ENCODE peak calls at places on chromosomes 3 and 15, in eight cellular contexts. H is GM12878, B is left lung, S is HFF-Myc, D is HepG2, R is progenitor cell of endocrine pancreas, E is astrocyte, O is HFFc6. I is an unnamed sample.

GRCh38 chr3:126026761-126027160 is 57.2 kb downstream of the SLC41A3 start:
- DNase-seq in S (no peak), H (no peak), E (no peak), B (no peak), O (no peak), D (no peak), R (no peak), I (no peak)

GRCh38 chr3:106428565-106428994 is 559.8 kb upstream of the CBLB start:
- DNase-seq in B (peak), E (peak), S (peak), O (peak), D (no peak), H (no peak), R (no peak), I (peak)

GRCh38 chr3:130276203-130276803 is 69.2 kb upstream of the COL6A5 start:
- DNase-seq in E (peak), H (no peak), B (no peak), D (peak), R (no peak), S (peak), O (peak), I (peak)

GRCh38 chr15:49190586-49190985 is 20.5 kb downstream of the GALK2 start:
- DNase-seq in E (no peak), D (no peak), O (no peak), R (no peak), H (no peak), B (no peak), S (no peak), I (no peak)

GRCh38 chr3:79011821-79012529 is 755.8 kb downstream of the ROBO1 start:
- DNase-seq in S (no peak), B (no peak), D (no peak), R (no peak), E (no peak), O (no peak), H (no peak), I (no peak)

GRCh38 chr3:184426691-184427141 is 46.9 kb downstream of the CHRD start:
- DNase-seq in O (no peak), D (no peak), S (no peak), B (no peak), R (no peak), E (peak), H (no peak), I (no peak)

GRCh38 chr3:187021748-187022402 is 91.5 kb downstream of the ST6GAL1 start:
- DNase-seq in E (no peak), B (no peak), R (no peak), O (no peak), D (no peak), H (peak), S (no peak), I (no peak)

GRCh38 chr3:39137435-39137936 is 15.9 kb downstream of the CSRNP1 start:
- DNase-seq in O (no peak), E (no peak), H (no peak), B (no peak), D (no peak), S (no peak), R (no peak), I (no peak)

GRCh38 chr15:90028376-90028775 is 27.3 kb downstream of the ZNF710 start:
- DNase-seq in S (no peak), B (no peak), O (no peak), R (no peak), D (no peak), H (no peak), E (no peak), I (no peak)

GRCh38 chr3:87320748-87321634 is 44.6 kb upstream of the POU1F1 start:
- DNase-seq in B (no peak), S (no peak), R (no peak), E (no peak), D (no peak), O (no peak), H (no peak), I (no peak)

GRCh38 chr3:197997936-197998335 is 37.9 kb downstream of the LMLN start:
- DNase-seq in E (no peak), B (no peak), S (no peak), R (no peak), H (no peak), O (no peak), D (no peak), I (no peak)

GRCh38 chr3:15220056-15220455 is 14.0 kb downstream of the CAPN7 start:
- DNase-seq in E (no peak), O (no peak), B (no peak), H (no peak), S (no peak), D (no peak), R (no peak), I (peak)

GRCh38 chr3:66469220-66469640 is 31.6 kb downstream of the LRIG1 start:
- DNase-seq in D (no peak), B (no peak), S (no peak), E (peak), R (no peak), H (peak), O (peak), I (peak)

GRCh38 chr3:30231277-30232141 is 374.9 kb upstream of the TGFBR2 start:
- DNase-seq in S (peak), R (no peak), D (no peak), B (no peak), H (no peak), O (peak), E (peak), I (no peak)

GRCh38 chr3:23663246-23663645 is 142.5 kb upstream of the UBE2E1 start:
- DNase-seq in S (peak), R (no peak), E (no peak), O (no peak), D (no peak), H (no peak), B (no peak), I (no peak)

GRCh38 chr15:62135532-62136134 is 29.5 kb downstream of the C2CD4B start:
- DNase-seq in B (peak), R (no peak), D (no peak), E (peak), H (no peak), O (no peak), S (peak), I (peak)

GRCh38 chr15:75346796-75347221 is at the start of gene NEIL1:
- DNase-seq in O (no peak), H (no peak), R (no peak), D (no peak), S (no peak), B (no peak), E (no peak), I (peak)

GRCh38 chr15:70156781-70157261 is 59.1 kb upstream of the TLE3 start:
- DNase-seq in O (peak), R (no peak), E (peak), S (no peak), D (no peak), B (no peak), H (no peak), I (no peak)

GRCh38 chr15:44087578-44088190 is 107.4 kb downstream of the FRMD5 start:
- DNase-seq in H (no peak), B (no peak), E (peak), O (peak), S (peak), R (no peak), D (no peak), I (peak)

GRCh38 chr3:49173116-49173791 is 1.9 kb downstream of the KLHDC8B start:
- DNase-seq in D (peak), R (no peak), O (no peak), E (no peak), S (peak), H (no peak), B (no peak), I (no peak)

GRCh38 chr15:33907326-33907725 is 61.0 kb upstream of the CHRM5 start:
- DNase-seq in S (no peak), E (no peak), B (no peak), H (no peak), D (no peak), O (no peak), R (no peak), I (no peak)

GRCh38 chr3:160921020-160921635 is 165.1 kb downstream of the PPM1L start:
- DNase-seq in O (peak), D (peak), R (no peak), E (peak), B (no peak), S (no peak), H (no peak), I (no peak)

GRCh38 chr15:71974211-71974610 is 143.7 kb downstream of the MYO9A start:
- DNase-seq in D (no peak), S (no peak), O (no peak), E (no peak), H (no peak), B (no peak), R (no peak), I (no peak)

GRCh38 chr3:125641901-125642300 is 46.6 kb upstream of the OSBPL11 start:
- DNase-seq in H (no peak), D (no peak), O (no peak), R (no peak), S (no peak), E (no peak), B (peak), I (no peak)

GRCh38 chr3:129577925-129578742 is 28.3 kb downstream of the PLXND1 start:
- DNase-seq in B (peak), H (no peak), R (no peak), S (no peak), E (no peak), D (no peak), O (no peak), I (no peak)

GRCh38 chr3:170714562-170715535 is 129.0 kb upstream of the SLC7A14 start:
- DNase-seq in H (no peak), D (no peak), R (no peak), O (peak), S (no peak), E (peak), B (no peak), I (peak)

GRCh38 chr15:70539912-70540520 is 223.3 kb downstream of the UACA start:
- DNase-seq in R (no peak), O (no peak), H (no peak), D (no peak), B (no peak), S (no peak), E (no peak), I (no peak)

GRCh38 chr3:133548090-133548489 is 25.4 kb upstream of the CDV3 start:
- DNase-seq in B (no peak), S (no peak), D (no peak), R (no peak), E (peak), O (no peak), H (no peak), I (no peak)

GRCh38 chr15:29143909-29144308 is 125.7 kb downstream of the NSMCE3 start:
- DNase-seq in D (no peak), B (no peak), R (no peak), S (peak), O (peak), E (peak), H (no peak), I (no peak)

GRCh38 chr15:82533801-82534200 is 6.5 kb downstream of the RPS17 start:
- DNase-seq in S (no peak), E (no peak), B (no peak), R (no peak), H (no peak), D (no peak), O (no peak), I (no peak)

GRCh38 chr3:154743418-154743817 is 313.4 kb upstream of the GPR149 start:
- DNase-seq in D (no peak), S (no peak), H (no peak), O (no peak), R (no peak), B (no peak), E (no peak), I (no peak)

GRCh38 chr15:56207711-56208110 is 36.0 kb downstream of the RFX7 start:
- DNase-seq in E (peak), R (no peak), H (peak), S (no peak), O (no peak), B (no peak), D (no peak), I (no peak)
- TF ChIP-seq CTCF in E (no peak), R (no peak), H (no peak), S (no peak), O (no peak), B (no peak), D (no peak), I (no peak)

GRCh38 chr15:91264651-91265351 is 164.7 kb downstream of the SV2B start:
- DNase-seq in H (no peak), S (no peak), R (no peak), D (no peak), B (no peak), O (no peak), E (no peak), I (no peak)
- TF ChIP-seq CTCF in H (no peak), S (no peak), R (no peak), D (no peak), B (no peak), O (no peak), E (no peak), I (no peak)

GRCh38 chr3:189862385-189863023 is 231.3 kb downstream of the TP63 start:
- DNase-seq in O (peak), B (no peak), H (no peak), R (no peak), D (no peak), S (no peak), E (no peak), I (no peak)

GRCh38 chr3:189863031-189863430 is 231.8 kb downstream of the TP63 start:
- DNase-seq in S (no peak), E (no peak), O (no peak), B (peak), R (no peak), D (no peak), H (no peak), I (no peak)

GRCh38 chr3:189871384-189871783 is 240.2 kb downstream of the TP63 start:
- DNase-seq in O (no peak), H (no peak), E (no peak), B (no peak), D (no peak), R (no peak), S (no peak), I (no peak)

GRCh38 chr3:189868061-189868460 is 236.9 kb downstream of the TP63 start:
- DNase-seq in S (no peak), H (no peak), R (no peak), E (no peak), B (no peak), D (no peak), O (no peak), I (no peak)
- TF ChIP-seq CTCF in S (no peak), H (no peak), R (no peak), E (no peak), B (no peak), D (no peak), O (no peak), I (no peak)

GRCh38 chr3:194333212-194333980 is 17.7 kb downstream of the CPN2 start:
- DNase-seq in O (peak), B (peak), D (peak), H (no peak), R (peak), E (peak), S (peak), I (no peak)
- TF ChIP-seq CTCF in O (peak), B (peak), D (peak), H (peak), R (peak), E (peak), S (peak), I (peak)

GRCh38 chr3:152073267-152073666 is 195.5 kb upstream of the MBNL1 start:
- DNase-seq in D (no peak), R (no peak), E (peak), S (no peak), B (no peak), O (peak), H (no peak), I (no peak)
- TF ChIP-seq CTCF in D (peak), R (no peak), E (peak), S (peak), B (no peak), O (peak), H (no peak), I (peak)

GRCh38 chr15:63504247-63504978 is at the start of gene USP3:
- DNase-seq in S (peak), O (peak), B (peak), H (no peak), D (peak), R (peak), E (peak), I (peak)

GRCh38 chr15:63506537-63507035 is 2.2 kb downstream of the USP3 start:
- DNase-seq in E (peak), O (peak), H (no peak), S (no peak), R (no peak), B (no peak), D (peak), I (no peak)

GRCh38 chr15:63503739-63504246 is 600 bp upstream of the USP3 start:
- DNase-seq in O (peak), D (peak), S (no peak), B (peak), R (peak), E (peak), H (no peak), I (no peak)

GRCh38 chr15:63505842-63506222 is 1.4 kb downstream of the USP3 start:
- DNase-seq in H (no peak), D (no peak), R (no peak), O (no peak), B (no peak), S (no peak), E (peak), I (no peak)

DNA sequence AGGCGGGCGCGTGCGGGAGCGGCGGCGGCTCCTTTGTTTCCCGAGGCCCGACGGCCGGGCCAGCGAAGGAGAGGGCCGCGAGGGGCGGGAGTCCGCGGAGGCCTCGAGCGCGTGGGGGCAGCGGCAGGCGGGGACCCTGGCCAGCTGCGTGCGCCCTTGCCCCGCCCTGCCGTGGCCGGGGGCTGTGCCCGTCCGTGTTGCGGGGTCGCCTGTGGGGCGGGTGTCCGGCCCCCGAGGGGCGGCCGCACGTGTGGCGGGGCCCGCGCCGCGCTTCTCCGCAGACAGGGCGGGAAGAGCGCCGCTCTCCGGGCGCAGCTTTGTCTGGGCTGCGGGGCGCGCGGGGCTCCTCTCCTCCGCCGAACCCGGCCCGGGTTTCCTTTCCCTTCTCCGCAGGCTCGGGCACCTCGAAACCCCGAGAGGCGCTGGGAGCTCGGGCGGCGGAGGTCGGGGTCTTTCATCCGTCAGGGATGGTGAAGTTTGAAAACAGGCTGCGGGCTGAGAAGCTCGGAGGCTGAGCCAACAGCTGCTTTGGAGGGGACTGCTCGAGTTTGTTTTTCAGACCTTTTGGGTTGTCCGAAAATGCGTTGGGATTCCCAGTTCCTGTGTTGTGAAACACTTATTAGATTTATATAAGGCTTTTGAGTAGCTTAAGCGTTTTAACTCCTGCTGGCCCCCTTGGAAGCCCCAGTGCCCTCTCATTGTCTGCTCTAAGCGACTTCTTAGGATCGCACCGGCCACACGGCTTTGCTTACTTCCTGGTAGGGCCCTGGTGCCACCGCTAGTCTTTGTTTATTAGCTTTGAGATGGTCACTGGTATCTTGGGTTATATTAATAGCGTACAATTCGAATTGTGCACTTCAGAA is 817 bp downstream of the USP3 start:
- DNase-seq in E (peak), R (no peak), H (no peak), O (peak), S (no peak), D (peak), B (peak), I (no peak)
- TF ChIP-seq CTCF in E (no peak), R (peak), H (peak), O (peak), S (no peak), D (peak), B (peak), I (peak)